ENCODE peak calls at places on chromosomes 2 and 18, in six cellular contexts. F, D, Q, V, O and K are unnamed samples.

GRCh38 chr2:45778720-45779171 is 127.3 kb downstream of the PRKCE start:
- DNase-seq in F (peak; percentile 82), D (peak; percentile 57), Q (no peak), V (peak; percentile 81), O (peak; percentile 69), K (peak; percentile 55)

GRCh38 chr2:28595323-28595722 is 99.5 kb downstream of the PLB1 start:
- DNase-seq in F (no peak), D (no peak), Q (no peak), V (no peak), O (no peak), K (no peak)

GRCh38 chr18:6960656-6961055 is 156.9 kb downstream of the LAMA1 start:
- DNase-seq in F (no peak), D (no peak), Q (peak; percentile 90), V (peak; percentile 16), O (no peak), K (no peak)

GRCh38 chr2:174901075-174901474 is 104.1 kb downstream of the CHN1 start:
- DNase-seq in F (no peak), D (no peak), Q (no peak), V (peak; percentile 24), O (peak; percentile 3), K (no peak)

GRCh38 chr18:46899274-46899948 is 17.9 kb downstream of the PIAS2 start:
- DNase-seq in F (no peak), D (no peak), Q (peak; percentile 64), V (no peak), O (no peak), K (no peak)

GRCh38 chr2:54641988-54642387 is 81.5 kb upstream of the EML6 start:
- DNase-seq in F (no peak), D (no peak), Q (no peak), V (no peak), O (no peak), K (no peak)

GRCh38 chr18:58639751-58640427 is 11.0 kb upstream of the ALPK2 start:
- DNase-seq in F (no peak), D (no peak), Q (peak; percentile 32), V (peak; percentile 38), O (no peak), K (no peak)

GRCh38 chr2:17479875-17480274 is 38.4 kb downstream of the RAD51AP2 start:
- DNase-seq in F (no peak), D (no peak), Q (no peak), V (peak; percentile 6), O (no peak), K (no peak)

GRCh38 chr2:239853121-239853520 is 172.0 kb downstream of the NDUFA10 start:
- DNase-seq in F (no peak), D (no peak), Q (peak; percentile 25), V (no peak), O (no peak), K (no peak)

GRCh38 chr2:223537669-223538601 is 64.2 kb downstream of the SCG2 start:
- DNase-seq in F (no peak), D (no peak), Q (no peak), V (peak; percentile 57), O (no peak), K (peak; percentile 21)

GRCh38 chr2:62944362-62944761 is 106.3 kb upstream of the OTX1 start:
- DNase-seq in F (no peak), D (no peak), Q (no peak), V (no peak), O (no peak), K (no peak)

GRCh38 chr18:79924814-79925655 is 26.4 kb downstream of the SLC66A2 start:
- DNase-seq in F (no peak), D (no peak), Q (peak; percentile 29), V (no peak), O (no peak), K (no peak)

GRCh38 chr2:145012214-145012670 is 492.3 kb upstream of the ZEB2 start:
- DNase-seq in F (no peak), D (no peak), Q (no peak), V (peak; percentile 61), O (no peak), K (peak; percentile 91)

GRCh38 chr18:58911766-58912165 is 47.1 kb downstream of the ZNF532 start:
- DNase-seq in F (no peak), D (no peak), Q (no peak), V (peak; percentile 29), O (no peak), K (peak; percentile 62)

GRCh38 chr18:12420831-12421421 is 13.2 kb downstream of the PRELID3A start:
- DNase-seq in F (peak; percentile 89), D (no peak), Q (no peak), V (no peak), O (no peak), K (no peak)

GRCh38 chr2:145464901-145465300 is 945.0 kb upstream of the ZEB2 start:
- DNase-seq in F (no peak), D (no peak), Q (no peak), V (no peak), O (no peak), K (no peak)

GRCh38 chr18:9562584-9562983 is 51.8 kb downstream of the PPP4R1 start:
- DNase-seq in F (no peak), D (no peak), Q (no peak), V (no peak), O (no peak), K (no peak)